ENCODE peak calls at places on chromosomes 13 and 19, in seven cellular contexts. One of them, this sample, is unnamed.

GRCh38 chr13:50393641-50394040 is 378.4 kb downstream of the KCNRG start:
- DNase-seq in cardiac fibroblast: peak; percentile 32
- DNase-seq in WTC11: peak; percentile 66
- DNase-seq in nephron progenitor cell: peak; percentile 50
- DNase-seq in tibial artery: no peak
- DNase-seq in coronary artery: no peak
- DNase-seq in fibroblast of pulmonary artery: peak; percentile 18
- DNase-seq in this sample: no peak

GRCh38 chr19:38989066-38989605 is 13.6 kb upstream of the FBXO17 start:
- DNase-seq in nephron progenitor cell: peak; percentile 80
- DNase-seq in cardiac fibroblast: peak; percentile 10
- DNase-seq in WTC11: peak; percentile 68
- DNase-seq in fibroblast of pulmonary artery: no peak
- DNase-seq in coronary artery: no peak
- DNase-seq in tibial artery: no peak
- DNase-seq in this sample: peak; percentile 61

GRCh38 chr19:5628919-5629481 is 6.1 kb downstream of the SAFB start:
- DNase-seq in coronary artery: no peak
- DNase-seq in tibial artery: no peak
- DNase-seq in nephron progenitor cell: no peak
- DNase-seq in fibroblast of pulmonary artery: no peak
- DNase-seq in WTC11: no peak
- DNase-seq in cardiac fibroblast: no peak
- DNase-seq in this sample: no peak

GRCh38 chr13:57716295-57716694 is 84.8 kb downstream of the PCDH17 start:
- DNase-seq in tibial artery: no peak
- DNase-seq in cardiac fibroblast: no peak
- DNase-seq in coronary artery: no peak
- DNase-seq in nephron progenitor cell: no peak
- DNase-seq in fibroblast of pulmonary artery: no peak
- DNase-seq in WTC11: peak; percentile 32
- DNase-seq in this sample: no peak

GRCh38 chr13:36163809-36164308 is 32.7 kb upstream of the DCLK1 start:
- DNase-seq in nephron progenitor cell: peak; percentile 10
- DNase-seq in coronary artery: no peak
- DNase-seq in WTC11: no peak
- DNase-seq in fibroblast of pulmonary artery: peak; percentile 87
- DNase-seq in cardiac fibroblast: peak; percentile 80
- DNase-seq in tibial artery: peak; percentile 64
- DNase-seq in this sample: no peak

GRCh38 chr19:38684078-38684861 is 36.8 kb downstream of the ACTN4 start:
- DNase-seq in coronary artery: peak; percentile 92
- DNase-seq in cardiac fibroblast: peak; percentile 95
- DNase-seq in tibial artery: peak; percentile 76
- DNase-seq in nephron progenitor cell: no peak
- DNase-seq in WTC11: no peak
- DNase-seq in fibroblast of pulmonary artery: peak; percentile 95
- DNase-seq in this sample: peak; percentile 96

GRCh38 chr13:33554919-33555791 is 262.8 kb upstream of the RFC3 start:
- DNase-seq in nephron progenitor cell: no peak
- DNase-seq in fibroblast of pulmonary artery: peak; percentile 30
- DNase-seq in WTC11: no peak
- DNase-seq in tibial artery: no peak
- DNase-seq in cardiac fibroblast: peak; percentile 16
- DNase-seq in coronary artery: no peak
- DNase-seq in this sample: no peak

GRCh38 chr19:35717665-35718344 is at the start of gene KMT2B:
- DNase-seq in WTC11: peak; percentile 97
- DNase-seq in coronary artery: peak; percentile 96
- DNase-seq in fibroblast of pulmonary artery: no peak
- DNase-seq in nephron progenitor cell: peak; percentile 95
- DNase-seq in cardiac fibroblast: peak; percentile 98
- DNase-seq in tibial artery: no peak
- DNase-seq in this sample: peak; percentile 99

GRCh38 chr13:110687736-110688135 is 18.2 kb downstream of the CARS2 start:
- DNase-seq in nephron progenitor cell: no peak
- DNase-seq in cardiac fibroblast: no peak
- DNase-seq in coronary artery: no peak
- DNase-seq in WTC11: no peak
- DNase-seq in tibial artery: no peak
- DNase-seq in fibroblast of pulmonary artery: no peak
- DNase-seq in this sample: no peak
- TF ChIP-seq CTCF in nephron progenitor cell: no peak
- TF ChIP-seq CTCF in cardiac fibroblast: no peak
- TF ChIP-seq CTCF in coronary artery: no peak
- TF ChIP-seq CTCF in WTC11: no peak
- TF ChIP-seq CTCF in tibial artery: no peak
- TF ChIP-seq CTCF in fibroblast of pulmonary artery: no peak
- TF ChIP-seq CTCF in this sample: no peak

GRCh38 chr13:31001647-31002046 is 69.2 kb downstream of the TEX26 start:
- DNase-seq in coronary artery: no peak
- DNase-seq in WTC11: no peak
- DNase-seq in fibroblast of pulmonary artery: peak; percentile 8
- DNase-seq in cardiac fibroblast: no peak
- DNase-seq in nephron progenitor cell: no peak
- DNase-seq in tibial artery: no peak
- DNase-seq in this sample: no peak
- TF ChIP-seq CTCF in coronary artery: no peak
- TF ChIP-seq CTCF in WTC11: no peak
- TF ChIP-seq CTCF in fibroblast of pulmonary artery: no peak
- TF ChIP-seq CTCF in cardiac fibroblast: no peak
- TF ChIP-seq CTCF in nephron progenitor cell: no peak
- TF ChIP-seq CTCF in tibial artery: no peak
- TF ChIP-seq CTCF in this sample: no peak

GRCh38 chr19:8244442-8244841 is 35.3 kb downstream of the CERS4 start:
- DNase-seq in cardiac fibroblast: no peak
- DNase-seq in tibial artery: no peak
- DNase-seq in WTC11: no peak
- DNase-seq in coronary artery: no peak
- DNase-seq in fibroblast of pulmonary artery: no peak
- DNase-seq in nephron progenitor cell: no peak
- DNase-seq in this sample: no peak

GRCh38 chr19:8250596-8250995 is 41.4 kb downstream of the CERS4 start:
- DNase-seq in fibroblast of pulmonary artery: no peak
- DNase-seq in WTC11: no peak
- DNase-seq in nephron progenitor cell: no peak
- DNase-seq in coronary artery: no peak
- DNase-seq in cardiac fibroblast: no peak
- DNase-seq in tibial artery: no peak
- DNase-seq in this sample: no peak

GRCh38 chr19:8245869-8246835 is 37.0 kb downstream of the CERS4 start:
- DNase-seq in tibial artery: no peak
- DNase-seq in nephron progenitor cell: no peak
- DNase-seq in coronary artery: no peak
- DNase-seq in fibroblast of pulmonary artery: no peak
- DNase-seq in WTC11: no peak
- DNase-seq in cardiac fibroblast: no peak
- DNase-seq in this sample: no peak

GRCh38 chr19:8251025-8251472 is 41.9 kb downstream of the CERS4 start:
- DNase-seq in WTC11: no peak
- DNase-seq in fibroblast of pulmonary artery: peak; percentile 27
- DNase-seq in coronary artery: peak; percentile 81
- DNase-seq in tibial artery: peak; percentile 37
- DNase-seq in cardiac fibroblast: peak; percentile 72
- DNase-seq in nephron progenitor cell: no peak
- DNase-seq in this sample: peak; percentile 28

DNA sequence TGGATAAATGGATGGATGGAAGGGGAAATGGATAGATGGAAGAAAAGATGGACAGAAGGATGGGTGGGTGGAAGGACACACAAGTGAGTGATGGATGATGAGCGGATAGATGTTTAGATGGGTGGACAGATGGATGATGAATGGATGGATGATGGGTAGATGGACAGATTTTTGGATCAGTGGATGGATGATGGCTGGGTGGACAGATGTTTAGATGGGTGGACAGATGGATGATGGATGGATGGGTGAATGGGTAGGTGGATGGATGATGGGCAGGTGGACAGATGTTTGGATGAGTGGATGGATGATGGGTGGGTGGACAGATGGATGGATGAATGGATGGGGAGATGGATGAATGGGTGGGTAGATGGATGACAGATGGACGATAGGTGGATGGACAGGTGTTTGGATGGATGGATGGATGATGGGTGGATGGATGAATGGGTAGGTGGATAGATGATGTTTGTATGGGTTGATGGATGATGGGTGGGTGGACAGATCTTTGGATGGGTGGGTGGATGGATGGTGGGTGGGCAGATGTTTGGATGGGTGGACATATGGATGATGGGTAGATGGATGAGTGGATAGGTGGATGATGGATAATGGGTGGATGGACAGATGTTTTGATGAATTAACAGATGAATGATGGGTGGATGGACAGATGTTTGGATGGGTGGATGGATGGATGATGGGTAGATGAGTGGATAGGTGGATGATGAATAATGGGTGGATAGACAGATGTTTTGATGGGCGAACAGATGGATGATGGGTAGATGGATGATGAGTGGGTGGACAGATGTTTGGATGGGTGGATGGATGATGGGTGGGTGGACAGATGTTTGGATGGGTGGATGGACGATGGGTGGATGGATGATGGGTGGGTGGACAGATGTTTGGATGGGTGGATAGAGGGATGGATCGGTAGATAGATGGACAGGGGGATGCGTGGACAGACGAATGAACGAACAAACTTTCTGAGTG is 39.5 kb downstream of the CERS4 start:
- DNase-seq in cardiac fibroblast: no peak
- DNase-seq in tibial artery: no peak
- DNase-seq in nephron progenitor cell: no peak
- DNase-seq in coronary artery: no peak
- DNase-seq in fibroblast of pulmonary artery: no peak
- DNase-seq in WTC11: no peak
- DNase-seq in this sample: no peak
- TF ChIP-seq CTCF in cardiac fibroblast: no peak
- TF ChIP-seq CTCF in tibial artery: no peak
- TF ChIP-seq CTCF in nephron progenitor cell: no peak
- TF ChIP-seq CTCF in coronary artery: no peak
- TF ChIP-seq CTCF in fibroblast of pulmonary artery: no peak
- TF ChIP-seq CTCF in WTC11: no peak
- TF ChIP-seq CTCF in this sample: no peak

GRCh38 chr19:4497770-4498389 is 20.4 kb downstream of the PLIN4 start:
- DNase-seq in fibroblast of pulmonary artery: no peak
- DNase-seq in WTC11: no peak
- DNase-seq in nephron progenitor cell: no peak
- DNase-seq in coronary artery: no peak
- DNase-seq in tibial artery: no peak
- DNase-seq in cardiac fibroblast: no peak
- DNase-seq in this sample: no peak
- TF ChIP-seq CTCF in fibroblast of pulmonary artery: no peak
- TF ChIP-seq CTCF in WTC11: no peak
- TF ChIP-seq CTCF in nephron progenitor cell: no peak
- TF ChIP-seq CTCF in coronary artery: no peak
- TF ChIP-seq CTCF in tibial artery: no peak
- TF ChIP-seq CTCF in cardiac fibroblast: no peak
- TF ChIP-seq CTCF in this sample: no peak

GRCh38 chr19:1261512-1261862 is 7.6 kb upstream of the CIRBP start:
- DNase-seq in cardiac fibroblast: no peak
- DNase-seq in tibial artery: no peak
- DNase-seq in WTC11: peak; percentile 45
- DNase-seq in coronary artery: no peak
- DNase-seq in nephron progenitor cell: peak; percentile 28
- DNase-seq in fibroblast of pulmonary artery: no peak
- DNase-seq in this sample: no peak
- TF ChIP-seq CTCF in cardiac fibroblast: peak; percentile 25
- TF ChIP-seq CTCF in tibial artery: peak; percentile 19
- TF ChIP-seq CTCF in WTC11: no peak
- TF ChIP-seq CTCF in coronary artery: no peak
- TF ChIP-seq CTCF in nephron progenitor cell: no peak
- TF ChIP-seq CTCF in fibroblast of pulmonary artery: peak; percentile 4
- TF ChIP-seq CTCF in this sample: no peak

DNA sequence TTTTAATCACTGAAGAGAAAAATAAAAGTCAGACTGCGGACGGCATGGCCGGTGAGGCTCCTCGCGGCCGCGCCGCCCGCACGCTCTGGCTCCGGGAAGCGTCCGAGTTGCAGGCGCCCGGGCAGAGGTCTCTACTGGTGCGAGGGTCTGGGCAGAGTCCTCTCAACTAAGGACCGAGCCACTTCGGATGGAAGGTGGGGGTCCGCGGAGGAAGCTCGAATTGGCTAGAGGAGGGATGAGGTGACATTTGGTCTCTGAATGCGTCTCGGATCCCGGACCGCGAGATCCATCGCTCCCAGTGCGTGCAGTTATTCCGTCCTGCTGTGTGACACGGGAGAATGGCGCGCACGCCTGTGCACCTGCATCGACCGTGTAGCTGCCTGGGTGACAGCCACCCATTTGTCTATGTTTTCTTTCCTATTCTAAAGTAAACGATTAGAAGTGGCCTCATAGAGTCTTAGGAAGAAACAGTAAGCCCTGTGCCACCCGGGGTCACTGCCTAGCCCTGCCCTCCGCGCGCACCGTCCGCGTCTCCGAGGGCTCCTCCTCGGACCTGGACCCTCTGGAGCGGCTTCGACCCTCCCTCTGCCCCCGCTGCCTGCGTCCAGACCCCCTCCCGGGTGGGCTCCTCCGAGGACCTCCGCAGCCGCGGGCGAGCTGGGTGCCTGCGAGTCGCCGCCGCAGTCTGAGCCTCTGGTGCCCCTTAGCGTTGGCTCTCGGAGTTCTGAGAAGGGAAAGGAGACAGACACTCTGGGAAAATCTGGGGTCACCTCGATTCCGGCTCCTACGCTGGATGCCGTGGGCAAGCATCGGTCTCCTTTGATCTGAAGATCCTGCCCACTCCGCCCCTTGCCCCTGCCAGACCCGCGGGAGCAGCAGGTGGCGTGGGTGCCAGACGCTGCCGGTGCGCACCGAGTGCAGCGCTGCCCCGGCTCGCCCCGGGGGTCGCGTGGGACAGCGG is 347.4 kb downstream of the LIG4 start:
- DNase-seq in fibroblast of pulmonary artery: peak; percentile 39
- DNase-seq in nephron progenitor cell: peak; percentile 70
- DNase-seq in WTC11: peak; percentile 63
- DNase-seq in coronary artery: no peak
- DNase-seq in cardiac fibroblast: peak; percentile 48
- DNase-seq in tibial artery: no peak
- DNase-seq in this sample: peak; percentile 24
- TF ChIP-seq CTCF in fibroblast of pulmonary artery: peak; percentile 37
- TF ChIP-seq CTCF in nephron progenitor cell: peak; percentile 48
- TF ChIP-seq CTCF in WTC11: peak; percentile 23
- TF ChIP-seq CTCF in coronary artery: no peak
- TF ChIP-seq CTCF in cardiac fibroblast: peak; percentile 33
- TF ChIP-seq CTCF in tibial artery: no peak
- TF ChIP-seq CTCF in this sample: no peak

GRCh38 chr19:28641395-28641794 is 571.6 kb downstream of the UQCRFS1 start:
- DNase-seq in fibroblast of pulmonary artery: no peak
- DNase-seq in cardiac fibroblast: no peak
- DNase-seq in tibial artery: no peak
- DNase-seq in nephron progenitor cell: no peak
- DNase-seq in coronary artery: no peak
- DNase-seq in WTC11: no peak
- DNase-seq in this sample: no peak
- TF ChIP-seq CTCF in fibroblast of pulmonary artery: no peak
- TF ChIP-seq CTCF in cardiac fibroblast: no peak
- TF ChIP-seq CTCF in tibial artery: no peak
- TF ChIP-seq CTCF in nephron progenitor cell: no peak
- TF ChIP-seq CTCF in coronary artery: no peak
- TF ChIP-seq CTCF in WTC11: no peak
- TF ChIP-seq CTCF in this sample: no peak

GRCh38 chr13:110073982-110074381 is 233.0 kb downstream of the COL4A1 start:
- DNase-seq in tibial artery: no peak
- DNase-seq in WTC11: no peak
- DNase-seq in nephron progenitor cell: no peak
- DNase-seq in cardiac fibroblast: no peak
- DNase-seq in coronary artery: no peak
- DNase-seq in fibroblast of pulmonary artery: no peak
- DNase-seq in this sample: no peak
- TF ChIP-seq CTCF in tibial artery: no peak
- TF ChIP-seq CTCF in WTC11: no peak
- TF ChIP-seq CTCF in nephron progenitor cell: no peak
- TF ChIP-seq CTCF in cardiac fibroblast: no peak
- TF ChIP-seq CTCF in coronary artery: no peak
- TF ChIP-seq CTCF in fibroblast of pulmonary artery: no peak
- TF ChIP-seq CTCF in this sample: no peak

This sample was measured in Calu3.